ENCODE peak calls at places on chromosomes 1 and 21, in seven cellular contexts. G, L, C, E, Z, K and X are unnamed samples.

GRCh38 chr1:113389356-113389952 is 861 bp upstream of the MAGI3 start:
- DNase-seq in G (no peak), L (no peak), C (no peak), E (no peak), Z (no peak), K (no peak), X (no peak)

GRCh38 chr1:24793762-24794161 is 48.5 kb downstream of the CLIC4 start:
- DNase-seq in G (peak; percentile 24), L (no peak), C (peak; percentile 4), E (peak; percentile 93), Z (no peak), K (no peak), X (peak; percentile 14)

GRCh38 chr21:41418393-41418792 is 7.6 kb upstream of the MX1 start:
- DNase-seq in G (no peak), L (no peak), C (no peak), E (no peak), Z (no peak), K (no peak), X (no peak)

GRCh38 chr21:41832230-41833137 is 46.7 kb downstream of the PRDM15 start:
- DNase-seq in G (no peak), L (no peak), C (no peak), E (no peak), Z (no peak), K (no peak), X (no peak)

GRCh38 chr1:168864266-168864665 is 135.3 kb upstream of the DPT start:
- DNase-seq in G (no peak), L (no peak), C (no peak), E (no peak), Z (no peak), K (no peak), X (no peak)

GRCh38 chr1:20602851-20603450 is 14.1 kb downstream of the CDA start:
- DNase-seq in G (no peak), L (no peak), C (no peak), E (peak; percentile 36), Z (no peak), K (no peak), X (no peak)

GRCh38 chr1:152148991-152149390 is 10.0 kb downstream of the RPTN start:
- DNase-seq in G (no peak), L (no peak), C (no peak), E (peak; percentile 44), Z (no peak), K (no peak), X (no peak)

GRCh38 chr1:157496121-157496526 is 56.2 kb downstream of the FCRL5 start:
- DNase-seq in G (peak; percentile 62), L (peak; percentile 36), C (peak; percentile 24), E (peak; percentile 2), Z (no peak), K (peak; percentile 59), X (peak; percentile 57)

GRCh38 chr1:172185206-172185605 is 235.3 kb upstream of the C1orf105 start:
- DNase-seq in G (no peak), L (no peak), C (no peak), E (peak; percentile 30), Z (no peak), K (no peak), X (no peak)

GRCh38 chr1:107141491-107142369 is 891 bp downstream of the NTNG1 start:
- DNase-seq in G (peak; percentile 73), L (peak; percentile 7), C (no peak), E (peak; percentile 61), Z (no peak), K (peak; percentile 73), X (peak; percentile 89)

GRCh38 chr1:165344736-165345135 is 11.8 kb downstream of the LMX1A start:
- DNase-seq in G (no peak), L (no peak), C (no peak), E (no peak), Z (no peak), K (no peak), X (no peak)
- H3K27me3 ChIP-seq in G (peaks cover 78% of the 10 kb centered on the region), L (peaks cover 3% of the 10 kb centered on the region), C (peaks cover 41% of the 10 kb centered on the region), E (no peaks in the 10 kb centered on the region), Z (peaks cover 63% of the 10 kb centered on the region), K (peaks cover 80% of the 10 kb centered on the region), X (peaks cover 54% of the 10 kb centered on the region)

GRCh38 chr1:27031235-27032118 is 18.8 kb upstream of the TENT5B start:
- DNase-seq in G (peak; percentile 85), L (no peak), C (no peak), E (peak; percentile 83), Z (no peak), K (no peak), X (peak; percentile 79)
- H3K4me3 ChIP-seq in G (no peak overlapping the region), L (no peak overlapping the region), C (no peak overlapping the region), E (peak overlapping the region; percentile 45), Z (peak overlapping the region; percentile 44), K (no peak overlapping the region), X (peak overlapping the region; percentile 24)

DNA sequence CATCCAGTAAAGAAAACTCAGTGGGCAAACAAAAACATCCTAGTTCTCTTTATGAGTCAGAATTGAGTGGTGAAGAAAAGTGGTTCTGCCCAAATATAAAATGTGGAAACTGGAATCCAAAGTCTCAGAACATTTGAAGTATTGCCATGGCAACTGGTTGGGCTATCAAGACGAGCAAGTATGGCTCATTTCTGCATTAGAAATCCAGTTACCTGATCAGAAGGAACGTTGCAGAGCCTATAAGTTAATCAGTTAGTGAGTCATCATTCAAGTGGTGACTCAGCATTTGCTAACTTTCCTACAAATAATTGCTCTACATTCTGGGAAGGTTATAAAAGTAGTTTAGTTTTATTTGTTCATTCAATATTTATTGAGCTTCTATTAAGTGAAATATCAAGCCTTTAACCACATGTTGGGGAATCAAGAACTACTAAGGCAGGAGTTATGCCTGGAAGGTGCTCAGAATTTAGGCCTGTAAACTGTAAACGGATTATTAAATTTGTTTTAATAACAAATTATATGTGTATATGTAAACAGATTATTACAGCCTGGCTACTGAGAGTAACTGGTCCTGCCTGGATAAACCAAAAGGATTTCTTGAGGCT is 104.3 kb downstream of the PAPPA2 start:
- DNase-seq in G (no peak), L (no peak), C (no peak), E (peak; percentile 66), Z (no peak), K (no peak), X (no peak)
- H3K4me1 ChIP-seq in G (no peaks in the 10 kb centered on the region), L (no peaks in the 10 kb centered on the region), C (no peaks in the 10 kb centered on the region), E (peaks cover 6% of the 10 kb centered on the region), Z (no peaks in the 10 kb centered on the region), K (no peaks in the 10 kb centered on the region), X (no peaks in the 10 kb centered on the region)

GRCh38 chr1:26043765-26044164 is 2.2 kb downstream of the SLC30A2 start:
- DNase-seq in G (no peak), L (no peak), C (no peak), E (no peak), Z (no peak), K (no peak), X (no peak)
- H3K27me3 ChIP-seq in G (peaks cover 58% of the 10 kb centered on the region), L (peaks cover 79% of the 10 kb centered on the region), C (peaks cover 15% of the 10 kb centered on the region), E (peaks cover 50% of the 10 kb centered on the region), Z (peaks cover 55% of the 10 kb centered on the region), K (peaks cover 55% of the 10 kb centered on the region), X (peaks cover 67% of the 10 kb centered on the region)

DNA sequence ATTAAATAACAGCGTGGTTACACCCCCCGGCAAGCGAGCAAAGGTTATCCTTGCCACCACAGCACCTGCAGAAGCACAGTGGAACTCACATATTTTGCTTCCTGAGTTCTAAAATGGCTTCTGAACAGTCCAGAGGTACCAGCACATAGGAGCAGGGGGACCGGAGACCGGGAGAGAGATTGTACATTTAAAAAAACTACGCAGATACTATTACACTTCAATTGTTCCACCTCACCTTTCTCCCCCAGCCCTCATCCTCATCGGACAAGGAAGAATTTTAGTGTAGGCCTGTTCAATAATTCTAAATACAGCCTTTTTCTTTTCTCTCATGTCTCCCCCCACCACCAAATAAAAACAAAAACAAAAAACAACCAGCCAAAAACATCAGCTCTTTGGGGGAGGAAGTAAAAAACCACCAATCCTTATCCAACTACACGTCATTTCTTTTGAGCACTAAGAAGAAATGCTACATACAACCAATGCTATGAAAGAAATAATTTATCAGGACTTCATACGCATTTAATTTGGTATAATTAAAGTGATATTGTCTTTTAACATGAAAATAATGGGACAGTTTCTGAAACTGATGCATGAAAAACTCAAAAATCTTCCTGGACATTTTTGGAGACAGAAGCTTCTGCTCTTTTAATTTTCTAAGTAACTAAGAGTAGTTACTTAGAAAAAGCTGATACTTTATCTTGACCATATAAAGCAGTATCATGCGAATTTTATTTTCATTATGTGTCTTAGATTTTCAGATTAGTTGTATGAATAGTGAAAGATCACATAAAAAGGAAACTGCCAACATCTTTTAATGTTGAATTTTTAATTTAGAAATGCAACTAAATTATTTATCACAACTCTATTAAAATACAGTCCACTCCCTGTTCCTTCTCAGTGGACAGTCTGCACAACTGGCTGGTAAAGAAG is 9.1 kb downstream of the CDKN2C start:
- DNase-seq in G (no peak), L (peak; percentile 73), C (no peak), E (no peak), Z (no peak), K (no peak), X (peak; percentile 69)
- H3K4me3 ChIP-seq in G (no peak overlapping the region), L (peak overlapping the region; percentile 89), C (peak overlapping the region; percentile 80), E (peak overlapping the region; percentile 68), Z (peak overlapping the region; percentile 90), K (no peak overlapping the region), X (peak overlapping the region; percentile 81)

DNA sequence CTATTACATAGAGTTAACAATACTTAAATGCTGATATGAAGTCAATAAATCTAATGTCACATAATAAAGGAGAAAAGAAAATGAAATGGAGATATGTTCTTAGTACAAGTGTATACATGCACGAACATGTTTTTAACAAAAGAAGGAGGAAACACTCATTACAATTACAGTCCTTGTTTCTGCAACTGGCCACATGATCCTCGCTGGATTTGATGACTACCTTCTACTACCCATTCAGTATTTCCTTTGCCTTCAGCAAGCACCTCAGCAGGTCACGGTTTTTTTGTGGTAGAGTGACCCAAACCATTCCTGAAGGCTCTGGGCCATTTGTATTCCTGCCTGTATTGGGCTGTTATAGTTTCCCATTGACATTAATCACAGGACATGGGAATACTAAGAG is 172.8 kb upstream of the CXADR start:
- DNase-seq in G (no peak), L (no peak), C (no peak), E (no peak), Z (no peak), K (no peak), X (no peak)
- H3K4me1 ChIP-seq in G (no peaks in the 10 kb centered on the region), L (no peaks in the 10 kb centered on the region), C (no peaks in the 10 kb centered on the region), E (no peaks in the 10 kb centered on the region), Z (no peaks in the 10 kb centered on the region), K (no peaks in the 10 kb centered on the region), X (no peaks in the 10 kb centered on the region)

DNA sequence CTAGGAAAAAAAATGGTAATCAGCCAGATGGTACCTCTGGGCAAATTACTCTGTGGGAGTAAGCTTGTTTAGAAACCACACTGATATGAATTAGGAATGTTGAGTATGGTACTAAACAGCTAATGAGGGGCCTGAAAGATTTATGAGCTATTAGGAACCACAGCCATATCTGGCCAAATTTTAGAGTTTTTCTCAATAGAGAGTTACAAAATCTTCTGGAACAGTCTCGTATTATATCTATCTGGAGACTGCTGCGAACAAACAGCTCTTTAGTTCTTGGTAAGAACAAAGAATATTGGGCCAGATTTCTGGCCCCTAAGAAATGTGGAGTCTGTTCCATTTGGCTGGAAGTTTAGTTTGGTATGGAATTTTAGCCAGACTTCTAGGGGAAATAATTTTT is 4.9 kb upstream of the PODN start:
- DNase-seq in G (no peak), L (no peak), C (no peak), E (peak; percentile 70), Z (no peak), K (no peak), X (peak; percentile 17)
- H3K27me3 ChIP-seq in G (peaks cover 35% of the 10 kb centered on the region), L (peaks cover 6% of the 10 kb centered on the region), C (no peaks in the 10 kb centered on the region), E (no peaks in the 10 kb centered on the region), Z (peaks cover 4% of the 10 kb centered on the region), K (peaks cover 46% of the 10 kb centered on the region), X (peaks cover 10% of the 10 kb centered on the region)

GRCh38 chr1:18651727-18652126 is 21.1 kb downstream of the PAX7 start:
- DNase-seq in G (no peak), L (no peak), C (no peak), E (no peak), Z (no peak), K (no peak), X (no peak)
- H3K4me3 ChIP-seq in G (no peak overlapping the region), L (no peak overlapping the region), C (no peak overlapping the region), E (no peak overlapping the region), Z (no peak overlapping the region), K (no peak overlapping the region), X (no peak overlapping the region)